ENCODE peak calls at places on chromosomes 3 and 15, in eight cellular contexts. W is suprapubic skin; S is CD4-positive, CD25-positive, alpha-beta regulatory T cell; A is aorta; N is colonic mucosa; U is GM12865; F is bronchial epithelial cell; R is lung. Z is an unnamed sample.
A peak's percentile ranks its signal among the peaks of the same experiment; 100 is the strongest.

GRCh38 chr3:161890147-161890625 is 393.6 kb downstream of the OTOL1 start:
- DNase-seq in A (peak; percentile 61), S (no peak), W (no peak), U (no peak), F (peak; percentile 86), R (peak; percentile 59), N (no peak), Z (no peak)

GRCh38 chr3:23740517-23741402 is 65.0 kb upstream of the UBE2E1 start:
- DNase-seq in W (no peak), F (peak; percentile 99), A (no peak), S (peak; percentile 34), U (peak; percentile 59), N (peak; percentile 76), R (peak; percentile 64), Z (no peak)

GRCh38 chr3:62817678-62818077 is 57.5 kb downstream of the CADPS start:
- DNase-seq in R (no peak), N (no peak), F (no peak), S (peak; percentile 1), A (no peak), U (no peak), W (no peak), Z (no peak)

GRCh38 chr3:197586181-197586580 is 30.4 kb upstream of the BDH1 start:
- DNase-seq in N (no peak), W (no peak), R (no peak), U (no peak), F (no peak), S (no peak), A (no peak), Z (no peak)

GRCh38 chr3:24457719-24458118 is 36.9 kb downstream of the THRB start:
- DNase-seq in W (no peak), F (peak; percentile 53), S (no peak), R (no peak), U (no peak), A (no peak), N (no peak), Z (no peak)

GRCh38 chr15:76056931-76057330 is 2.9 kb upstream of the TMEM266 start:
- DNase-seq in A (no peak), U (peak; percentile 76), N (no peak), W (no peak), R (no peak), S (no peak), F (peak; percentile 93), Z (no peak)

GRCh38 chr15:48644498-48644826 is 1.0 kb downstream of the FBN1 start:
- DNase-seq in U (no peak), S (no peak), F (no peak), R (no peak), W (peak; percentile 71), A (peak; percentile 68), N (no peak), Z (no peak)

GRCh38 chr3:196772897-196773296 is 33.2 kb downstream of the PAK2 start:
- DNase-seq in N (no peak), F (no peak), U (no peak), W (no peak), R (no peak), A (no peak), S (no peak), Z (no peak)

GRCh38 chr15:68407886-68408500 is 24.0 kb downstream of the ITGA11 start:
- DNase-seq in U (no peak), S (no peak), W (peak; percentile 32), R (no peak), A (no peak), N (no peak), F (no peak), Z (peak; percentile 89)

DNA sequence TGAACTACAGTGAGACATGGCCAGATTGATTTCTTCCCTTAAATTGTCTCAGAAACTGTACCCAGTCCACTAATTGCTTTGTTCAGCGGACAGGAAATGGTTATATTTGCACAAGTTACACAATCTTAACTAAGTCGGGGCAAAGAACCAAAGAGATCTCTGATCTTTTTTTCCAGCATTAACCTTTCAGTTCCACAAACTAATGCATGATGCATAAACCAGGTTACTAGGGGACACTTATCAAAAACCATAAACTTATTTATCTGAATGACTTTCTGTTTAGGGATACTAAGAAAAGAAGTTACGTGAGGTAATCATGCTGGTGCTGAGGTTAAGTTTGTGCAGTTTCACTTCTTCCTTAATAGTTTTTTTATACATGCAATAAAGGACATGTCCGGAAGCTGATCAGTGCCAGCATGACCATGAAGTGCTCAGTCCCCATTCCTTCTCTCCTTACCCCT is 22.4 kb downstream of the FNDC3B start:
- DNase-seq in S (no peak), R (no peak), U (peak; percentile 83), N (no peak), F (peak; percentile 65), A (no peak), W (no peak), Z (no peak)
- H3K4me3 ChIP-seq in S (no peak overlapping the region), R (no peak overlapping the region), U (peak overlapping the region; percentile 40), N (no peak overlapping the region), F (no peak overlapping the region), A (peak overlapping the region; percentile 34), W (no peak overlapping the region), Z (peak overlapping the region; percentile 24)

DNA sequence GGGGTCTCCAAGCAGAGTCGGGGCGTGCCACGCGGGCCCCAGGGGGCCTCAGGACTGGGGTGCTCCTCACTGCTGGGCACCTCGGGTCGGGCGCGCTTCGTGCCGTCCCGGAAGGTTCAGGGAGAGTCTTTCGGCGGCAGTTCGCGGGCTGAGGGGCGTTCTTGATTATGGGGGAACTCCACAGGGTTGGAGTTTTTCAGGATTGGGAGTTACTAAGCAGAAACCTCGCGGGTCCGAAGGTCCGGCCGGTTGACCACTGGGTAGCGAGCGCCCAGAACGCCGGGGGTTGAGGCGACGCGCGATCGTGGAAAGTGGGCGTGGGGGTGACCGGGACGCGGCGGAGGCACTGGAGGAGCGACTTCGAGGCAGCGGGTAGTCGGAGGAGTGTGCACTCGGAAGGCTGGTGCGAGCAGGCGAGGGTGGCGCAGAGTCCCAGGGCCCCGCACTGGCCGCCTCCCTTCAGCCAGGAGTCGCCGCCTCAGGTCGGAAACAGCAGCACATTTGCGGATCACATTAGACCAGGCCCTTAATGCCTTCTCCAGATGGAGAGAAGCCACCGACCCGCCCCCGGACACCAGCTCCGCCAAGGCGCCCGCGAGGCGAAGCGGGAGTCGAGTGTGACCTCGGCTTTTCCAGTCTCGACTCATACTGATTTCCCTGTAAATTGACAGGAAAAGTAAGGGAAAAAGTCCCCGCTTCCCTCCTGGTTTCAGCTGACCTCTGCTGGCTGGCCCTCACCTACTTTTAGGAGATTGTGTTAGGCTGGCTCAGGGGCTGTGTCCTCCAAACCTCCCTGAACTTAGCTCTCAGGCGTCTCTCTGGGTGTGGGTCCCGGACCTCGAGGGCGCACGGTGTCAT is 685 bp downstream of the ADAMTSL3 start:
- DNase-seq in S (no peak), A (peak; percentile 67), U (no peak), R (no peak), W (no peak), F (no peak), N (no peak), Z (peak; percentile 92)
- H3K4me3 ChIP-seq in S (no peak overlapping the region), A (peak overlapping the region; percentile 87), U (no peak overlapping the region), R (peak overlapping the region; percentile 21), W (peak overlapping the region; percentile 46), F (peak overlapping the region; percentile 20), N (peak overlapping the region; percentile 29), Z (peak overlapping the region; percentile 65)

GRCh38 chr3:148698190-148698806 is 595 bp downstream of the AGTR1 start:
- DNase-seq in R (no peak), A (no peak), U (no peak), S (no peak), W (no peak), F (no peak), N (no peak), Z (no peak)

GRCh38 chr3:148694116-148694515 is 3.6 kb upstream of the AGTR1 start:
- DNase-seq in U (no peak), W (no peak), A (no peak), N (no peak), R (no peak), F (no peak), S (no peak), Z (no peak)

DNA sequence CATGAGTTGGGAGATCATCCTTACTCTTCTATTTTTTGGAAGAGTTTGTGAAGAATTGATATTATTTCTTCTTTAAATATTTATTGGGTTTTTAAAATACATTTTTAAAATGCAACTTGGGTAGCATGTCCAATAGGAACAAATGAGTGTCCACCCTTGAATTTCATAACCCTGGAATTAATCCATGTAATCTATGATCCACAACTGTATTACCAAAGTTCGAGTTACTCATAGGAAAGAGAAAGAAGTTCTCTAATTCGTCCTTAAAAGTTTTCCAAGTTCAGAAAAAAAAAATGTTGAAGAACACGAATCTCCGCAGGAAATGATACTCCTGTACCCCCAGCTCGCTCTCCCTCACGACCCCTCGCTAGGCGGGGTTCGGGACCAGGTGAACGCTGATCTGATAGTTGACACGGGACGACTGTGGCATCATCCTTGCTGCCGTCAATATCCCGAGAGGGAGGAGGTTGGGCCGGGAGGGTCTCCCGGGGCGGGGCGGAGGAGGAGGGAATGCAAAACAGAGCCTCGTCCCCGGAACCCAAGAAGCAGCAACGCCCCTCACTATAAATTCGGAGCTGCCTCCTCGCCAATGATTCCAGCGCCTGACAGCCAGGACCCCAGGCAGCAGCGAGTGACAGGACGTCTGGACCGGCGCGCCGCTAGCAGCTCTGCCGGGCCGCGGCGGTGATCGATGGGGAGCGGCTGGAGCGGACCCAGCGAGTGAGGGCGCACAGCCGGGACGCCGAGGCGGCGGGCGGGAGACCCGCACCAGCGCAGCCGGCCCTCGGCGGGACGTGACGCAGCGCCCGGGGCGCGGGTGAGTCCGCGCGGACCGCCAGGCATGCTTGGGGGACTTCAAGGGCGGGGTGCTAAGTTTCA is at the start of gene AGTR1:
- DNase-seq in R (peak; percentile 30), S (no peak), N (peak; percentile 41), U (no peak), A (peak; percentile 69), W (peak; percentile 92), F (no peak), Z (no peak)
- H3K4me3 ChIP-seq in R (peak within 1 kb of the TSS; percentile 49), S (no peak within 1 kb of the TSS), N (peak within 1 kb of the TSS; percentile 32), U (no peak within 1 kb of the TSS), A (peak within 1 kb of the TSS; percentile 84), W (peak within 1 kb of the TSS; percentile 50), F (no peak within 1 kb of the TSS), Z (peak within 1 kb of the TSS; percentile 72)

DNA sequence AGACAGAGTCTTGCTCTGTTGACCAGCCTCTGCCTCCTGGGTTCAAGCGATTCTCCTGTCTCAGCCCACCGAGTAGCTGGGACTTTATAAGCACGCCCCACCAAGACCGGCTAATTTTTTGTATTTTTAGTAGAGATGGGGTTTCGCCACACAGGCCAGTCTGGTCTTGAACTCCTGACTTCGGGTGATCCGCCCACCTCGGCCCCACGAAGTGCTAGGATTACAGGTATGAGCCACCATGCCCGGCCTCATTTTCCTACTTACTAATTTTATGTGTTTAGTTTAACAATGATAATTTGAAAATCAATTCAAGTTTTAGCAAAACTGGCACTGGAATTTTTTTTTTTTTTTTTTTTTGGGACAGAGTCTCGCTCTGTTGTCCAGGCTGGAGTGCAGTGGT is 336.5 kb downstream of the LPP start:
- DNase-seq in U (no peak), W (no peak), S (no peak), F (no peak), N (no peak), R (no peak), A (no peak), Z (no peak)
- H3K4me3 ChIP-seq in U (no peak overlapping the region), W (no peak overlapping the region), S (no peak overlapping the region), F (no peak overlapping the region), N (no peak overlapping the region), R (no peak overlapping the region), A (no peak overlapping the region), Z (no peak overlapping the region)